ENCODE peak calls at places on chromosomes 13 and 19, in four cellular contexts. K is stomach; T is CD8-positive, alpha-beta T cell; M is activated T-helper 1 cell treated with anti-CD3 and anti-CD28 coated beads, Interleukin-2, amount 50 U/mL, for 16 hours. R is an unnamed sample.

GRCh38 chr13:112188298-112188610 is 121.3 kb downstream of the SOX1 start:
- DNase-seq in K (no peak), T (no peak), M (no peak), R (no peak)

GRCh38 chr19:53959176-53959757 is 3.5 kb upstream of the CACNG8 start:
- DNase-seq in K (no peak), T (no peak), M (no peak), R (no peak)

GRCh38 chr19:10389863-10390262 is 9.5 kb upstream of the TYK2 start:
- DNase-seq in K (no peak), T (no peak), M (no peak), R (no peak)

GRCh38 chr13:19605161-19605955 is 28.1 kb upstream of the MPHOSPH8 start:
- DNase-seq in K (no peak), T (no peak), M (no peak), R (no peak)

GRCh38 chr19:29837448-29837961 is 25.7 kb downstream of the CCNE1 start:
- DNase-seq in K (no peak), T (peak; percentile 19), M (no peak), R (peak; percentile 67)

GRCh38 chr19:46720516-46721239 is 3.8 kb upstream of the PRKD2 start:
- DNase-seq in K (no peak), T (no peak), M (no peak), R (no peak)

GRCh38 chr13:44698076-44698475 is 121.9 kb upstream of the TSC22D1 start:
- DNase-seq in K (no peak), T (no peak), M (no peak), R (no peak)

GRCh38 chr19:15595069-15595468 is 19.9 kb upstream of the CYP4F8 start:
- DNase-seq in K (no peak), T (no peak), M (no peak), R (no peak)

GRCh38 chr13:30907167-30907761 is 1.2 kb downstream of the MEDAG start:
- DNase-seq in K (no peak), T (no peak), M (no peak), R (no peak)

GRCh38 chr13:77584111-77584510 is 48.6 kb downstream of the SCEL start:
- DNase-seq in K (no peak), T (no peak), M (no peak), R (no peak)

GRCh38 chr13:47211106-47211505 is 314.3 kb upstream of the HTR2A start:
- DNase-seq in K (no peak), T (no peak), M (no peak), R (no peak)

GRCh38 chr19:10669246-10669645 is 15.1 kb downstream of the ILF3 start:
- DNase-seq in K (no peak), T (no peak), M (no peak), R (no peak)

GRCh38 chr19:3580156-3580955 is 4.9 kb upstream of the GIPC3 start:
- DNase-seq in K (no peak), T (no peak), M (no peak), R (no peak)

GRCh38 chr13:77919351-77920294 is 992 bp upstream of the EDNRB start:
- DNase-seq in K (no peak), T (no peak), M (no peak), R (no peak)

GRCh38 chr19:34145741-34146202 is 26.5 kb upstream of the LSM14A start:
- DNase-seq in K (peak; percentile 54), T (peak; percentile 54), M (peak; percentile 6), R (peak; percentile 51)

GRCh38 chr13:51153527-51153926 is 42.5 kb upstream of the C13orf42 start:
- DNase-seq in K (no peak), T (no peak), M (no peak), R (no peak)

GRCh38 chr13:40672310-40673060 is 6.0 kb upstream of the FOXO1 start:
- DNase-seq in K (no peak), T (no peak), M (no peak), R (no peak)

GRCh38 chr13:113927661-113928581 is 46.0 kb downstream of the C13orf46 start:
- DNase-seq in K (peak; percentile 32), T (no peak), M (no peak), R (no peak)

GRCh38 chr13:80903911-80904310 is 563.0 kb upstream of the SPRY2 start:
- DNase-seq in K (no peak), T (no peak), M (no peak), R (no peak)

GRCh38 chr19:41588497-41589209 is 12.7 kb downstream of the CEACAM21 start:
- DNase-seq in K (no peak), T (peak; percentile 26), M (no peak), R (no peak)

GRCh38 chr19:38452430-38453366 is 19.2 kb downstream of the RYR1 start:
- DNase-seq in K (no peak), T (no peak), M (no peak), R (no peak)

GRCh38 chr19:40663712-40664692 is 26.4 kb downstream of the NUMBL start:
- DNase-seq in K (no peak), T (no peak), M (no peak), R (no peak)

GRCh38 chr13:53064721-53065120 is 36.1 kb downstream of the OLFM4 start:
- DNase-seq in K (no peak), T (no peak), M (no peak), R (no peak)

GRCh38 chr13:41942462-41943094 is 18.3 kb downstream of the VWA8 start:
- DNase-seq in K (no peak), T (no peak), M (no peak), R (no peak)

GRCh38 chr19:29618434-29618833 is 12.4 kb downstream of the POP4 start:
- DNase-seq in K (no peak), T (no peak), M (no peak), R (no peak)

GRCh38 chr19:8915997-8916396 is 83.8 kb downstream of the MBD3L1 start:
- DNase-seq in K (no peak), T (no peak), M (no peak), R (no peak)

GRCh38 chr13:39047560-39047959 is 9.3 kb downstream of the NHLRC3 start:
- DNase-seq in K (no peak), T (no peak), M (no peak), R (no peak)

GRCh38 chr19:15297416-15298224 is 34.7 kb downstream of the BRD4 start:
- DNase-seq in K (no peak), T (no peak), M (no peak), R (peak; percentile 33)

GRCh38 chr13:50561774-50562173 is 281.7 kb downstream of the DLEU7 start:
- DNase-seq in K (no peak), T (no peak), M (no peak), R (no peak)